ENCODE peak calls at places on chromosome 1, in five cellular contexts. One of them, this sample, is unnamed.

GRCh38 chr1:232017057-232017456 is 390.5 kb downstream of the DISC1 start:
- DNase-seq in A549: no peak
- DNase-seq in tibial nerve: no peak
- DNase-seq in upper lobe of right lung: no peak
- DNase-seq in heart right ventricle: no peak
- DNase-seq in this sample: no peak

GRCh38 chr1:89954401-89954800 is 40.5 kb upstream of the ZNF326 start:
- DNase-seq in A549: no peak
- DNase-seq in heart right ventricle: no peak
- DNase-seq in tibial nerve: no peak
- DNase-seq in upper lobe of right lung: no peak
- DNase-seq in this sample: no peak

GRCh38 chr1:113758631-113759340 is 500 bp downstream of the PHTF1 start:
- DNase-seq in heart right ventricle: peak; percentile 68
- DNase-seq in tibial nerve: peak; percentile 19
- DNase-seq in A549: peak; percentile 13
- DNase-seq in upper lobe of right lung: peak; percentile 89
- DNase-seq in this sample: peak; percentile 84

GRCh38 chr1:221712776-221713431 is 29.0 kb downstream of the DUSP10 start:
- DNase-seq in upper lobe of right lung: no peak
- DNase-seq in heart right ventricle: peak; percentile 11
- DNase-seq in A549: no peak
- DNase-seq in tibial nerve: no peak
- DNase-seq in this sample: no peak

GRCh38 chr1:165895451-165895871 is 68.0 kb downstream of the UCK2 start:
- DNase-seq in upper lobe of right lung: no peak
- DNase-seq in A549: no peak
- DNase-seq in tibial nerve: no peak
- DNase-seq in heart right ventricle: no peak
- DNase-seq in this sample: no peak

GRCh38 chr1:230807029-230807428 is 59.8 kb downstream of the CAPN9 start:
- DNase-seq in upper lobe of right lung: no peak
- DNase-seq in heart right ventricle: peak; percentile 68
- DNase-seq in A549: no peak
- DNase-seq in tibial nerve: no peak
- DNase-seq in this sample: no peak

GRCh38 chr1:72432645-72433267 is 150.4 kb upstream of the NEGR1 start:
- DNase-seq in A549: no peak
- DNase-seq in tibial nerve: no peak
- DNase-seq in upper lobe of right lung: no peak
- DNase-seq in heart right ventricle: no peak
- DNase-seq in this sample: no peak

GRCh38 chr1:89910780-89911179 is 84.1 kb upstream of the ZNF326 start:
- DNase-seq in upper lobe of right lung: no peak
- DNase-seq in heart right ventricle: no peak
- DNase-seq in tibial nerve: no peak
- DNase-seq in A549: peak; percentile 82
- DNase-seq in this sample: no peak

GRCh38 chr1:7960867-7961198 is 678 bp upstream of the PARK7 start:
- DNase-seq in A549: no peak
- DNase-seq in tibial nerve: no peak
- DNase-seq in upper lobe of right lung: no peak
- DNase-seq in heart right ventricle: no peak
- DNase-seq in this sample: no peak

GRCh38 chr1:239250353-239251035 is 135.9 kb upstream of the CHRM3 start:
- DNase-seq in upper lobe of right lung: no peak
- DNase-seq in heart right ventricle: no peak
- DNase-seq in A549: no peak
- DNase-seq in tibial nerve: no peak
- DNase-seq in this sample: no peak

GRCh38 chr1:227947678-227948492 is at the start of gene WNT9A:
- DNase-seq in heart right ventricle: peak; percentile 53
- DNase-seq in upper lobe of right lung: peak; percentile 75
- DNase-seq in tibial nerve: no peak
- DNase-seq in A549: peak; percentile 47
- DNase-seq in this sample: peak; percentile 47

GRCh38 chr1:232279909-232280308 is 350.0 kb downstream of the SIPA1L2 start:
- DNase-seq in upper lobe of right lung: no peak
- DNase-seq in A549: no peak
- DNase-seq in heart right ventricle: no peak
- DNase-seq in tibial nerve: no peak
- DNase-seq in this sample: no peak

GRCh38 chr1:147451628-147452027 is 89.7 kb upstream of the BCL9 start:
- DNase-seq in A549: no peak
- DNase-seq in heart right ventricle: no peak
- DNase-seq in tibial nerve: no peak
- DNase-seq in upper lobe of right lung: no peak
- DNase-seq in this sample: no peak

GRCh38 chr1:42164551-42165420 is at the start of gene GUCA2A:
- DNase-seq in A549: no peak
- DNase-seq in tibial nerve: no peak
- DNase-seq in upper lobe of right lung: peak; percentile 64
- DNase-seq in heart right ventricle: no peak
- DNase-seq in this sample: no peak

GRCh38 chr1:181251001-181251712 is 162.7 kb downstream of the IER5 start:
- DNase-seq in tibial nerve: no peak
- DNase-seq in heart right ventricle: no peak
- DNase-seq in upper lobe of right lung: no peak
- DNase-seq in A549: peak; percentile 13
- DNase-seq in this sample: no peak

GRCh38 chr1:33916786-33917185 is 52.9 kb downstream of the HMGB4 start:
- DNase-seq in heart right ventricle: no peak
- DNase-seq in A549: no peak
- DNase-seq in upper lobe of right lung: no peak
- DNase-seq in tibial nerve: no peak
- DNase-seq in this sample: no peak

GRCh38 chr1:62476525-62477219 is 39.8 kb downstream of the USP1 start:
- DNase-seq in tibial nerve: no peak
- DNase-seq in upper lobe of right lung: no peak
- DNase-seq in A549: no peak
- DNase-seq in heart right ventricle: no peak
- DNase-seq in this sample: no peak

GRCh38 chr1:149884433-149885363 is 14.7 kb upstream of the BOLA1 start:
- DNase-seq in heart right ventricle: no peak
- DNase-seq in A549: no peak
- DNase-seq in tibial nerve: no peak
- DNase-seq in upper lobe of right lung: no peak
- DNase-seq in this sample: no peak

GRCh38 chr1:109214695-109215623 is 1.2 kb downstream of the SARS1 start:
- DNase-seq in upper lobe of right lung: no peak
- DNase-seq in A549: peak; percentile 48
- DNase-seq in heart right ventricle: no peak
- DNase-seq in tibial nerve: peak; percentile 54
- DNase-seq in this sample: peak; percentile 80

GRCh38 chr1:193069748-193070394 is 10.5 kb downstream of the RO60 start:
- DNase-seq in tibial nerve: no peak
- DNase-seq in upper lobe of right lung: no peak
- DNase-seq in A549: peak; percentile 39
- DNase-seq in heart right ventricle: no peak
- DNase-seq in this sample: peak; percentile 22

GRCh38 chr1:183520379-183520778 is 48.1 kb downstream of the SMG7 start:
- DNase-seq in heart right ventricle: no peak
- DNase-seq in A549: no peak
- DNase-seq in tibial nerve: no peak
- DNase-seq in upper lobe of right lung: no peak
- DNase-seq in this sample: no peak

GRCh38 chr1:30745156-30745833 is 12.3 kb downstream of the LAPTM5 start:
- DNase-seq in tibial nerve: no peak
- DNase-seq in A549: no peak
- DNase-seq in heart right ventricle: no peak
- DNase-seq in upper lobe of right lung: no peak
- DNase-seq in this sample: no peak
- H3K4me1 ChIP-seq in tibial nerve: peaks cover 20% of the 10 kb centered on the region
- H3K4me1 ChIP-seq in A549: peaks cover 9% of the 10 kb centered on the region
- H3K4me1 ChIP-seq in heart right ventricle: no peaks in the 10 kb centered on the region
- H3K4me1 ChIP-seq in upper lobe of right lung: peaks cover 58% of the 10 kb centered on the region
- H3K4me1 ChIP-seq in this sample: no peaks in the 10 kb centered on the region

DNA sequence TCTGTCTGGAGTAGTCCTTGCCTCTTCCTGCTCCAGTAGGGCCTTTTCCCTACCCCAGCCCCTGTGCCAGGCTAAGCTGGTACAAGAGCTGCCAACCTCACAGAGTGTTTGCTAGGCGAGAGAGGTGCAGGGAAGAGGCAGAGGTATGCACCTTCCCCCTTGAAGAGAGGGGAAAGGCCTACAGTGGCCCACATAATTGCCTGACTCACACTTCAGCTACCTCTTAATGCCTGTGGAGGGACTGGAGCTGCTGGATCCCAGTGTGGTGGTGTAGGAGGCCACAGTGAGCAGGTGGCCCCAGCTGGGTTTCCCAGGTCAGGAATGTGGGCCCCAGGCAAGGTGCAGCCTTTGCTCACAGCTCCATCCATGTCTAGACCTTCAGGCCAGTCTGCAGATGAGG is 3.3 kb upstream of the CCDC28B start:
- DNase-seq in tibial nerve: no peak
- DNase-seq in heart right ventricle: no peak
- DNase-seq in A549: no peak
- DNase-seq in upper lobe of right lung: no peak
- DNase-seq in this sample: no peak
- H3K4me1 ChIP-seq in tibial nerve: peaks cover 15% of the 10 kb centered on the region
- H3K4me1 ChIP-seq in heart right ventricle: peaks cover 29% of the 10 kb centered on the region
- H3K4me1 ChIP-seq in A549: peaks cover 5% of the 10 kb centered on the region
- H3K4me1 ChIP-seq in upper lobe of right lung: peaks cover 21% of the 10 kb centered on the region
- H3K4me1 ChIP-seq in this sample: peaks cover 8% of the 10 kb centered on the region

GRCh38 chr1:39133340-39133684 is 71.2 kb upstream of the MACF1 start:
- DNase-seq in heart right ventricle: no peak
- DNase-seq in A549: no peak
- DNase-seq in upper lobe of right lung: no peak
- DNase-seq in tibial nerve: no peak
- DNase-seq in this sample: no peak

GRCh38 chr1:39134768-39135333 is 69.6 kb upstream of the MACF1 start:
- DNase-seq in upper lobe of right lung: no peak
- DNase-seq in heart right ventricle: no peak
- DNase-seq in A549: no peak
- DNase-seq in tibial nerve: no peak
- DNase-seq in this sample: no peak

GRCh38 chr1:39131940-39132339 is 72.6 kb upstream of the MACF1 start:
- DNase-seq in heart right ventricle: no peak
- DNase-seq in tibial nerve: no peak
- DNase-seq in A549: no peak
- DNase-seq in upper lobe of right lung: no peak
- DNase-seq in this sample: no peak

GRCh38 chr1:39130297-39130696 is 74.2 kb upstream of the MACF1 start:
- DNase-seq in tibial nerve: no peak
- DNase-seq in A549: no peak
- DNase-seq in heart right ventricle: no peak
- DNase-seq in upper lobe of right lung: no peak
- DNase-seq in this sample: no peak

GRCh38 chr1:39132505-39133339 is 71.8 kb upstream of the MACF1 start:
- DNase-seq in A549: peak; percentile 22
- DNase-seq in heart right ventricle: peak; percentile 74
- DNase-seq in tibial nerve: no peak
- DNase-seq in upper lobe of right lung: peak; percentile 85
- DNase-seq in this sample: peak; percentile 81
- H3K4me1 ChIP-seq in A549: peaks cover 64% of the 10 kb centered on the region
- H3K4me1 ChIP-seq in heart right ventricle: peaks cover 26% of the 10 kb centered on the region
- H3K4me1 ChIP-seq in tibial nerve: peaks cover 20% of the 10 kb centered on the region
- H3K4me1 ChIP-seq in upper lobe of right lung: peaks cover 64% of the 10 kb centered on the region
- H3K4me1 ChIP-seq in this sample: no peaks in the 10 kb centered on the region

DNA sequence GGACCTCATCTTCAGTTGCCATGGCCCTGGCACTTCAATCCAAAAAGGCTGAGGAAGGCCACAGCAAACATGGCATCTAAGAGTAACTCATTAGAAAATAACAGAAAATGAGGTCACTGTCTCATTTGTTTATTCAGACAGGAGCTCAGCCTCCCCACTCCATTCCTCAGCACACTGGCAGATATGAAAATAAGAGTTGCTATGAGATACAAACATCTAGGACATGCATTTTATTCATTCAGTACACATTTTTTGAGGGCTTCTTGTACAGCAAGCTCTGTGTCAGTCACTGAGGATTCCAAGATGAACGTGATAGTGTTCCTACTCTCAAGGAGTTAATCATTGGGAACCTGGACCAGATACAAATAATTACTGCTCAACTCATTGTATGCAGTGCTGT is 32.7 kb upstream of the TMEM125 start:
- DNase-seq in upper lobe of right lung: no peak
- DNase-seq in tibial nerve: no peak
- DNase-seq in heart right ventricle: no peak
- DNase-seq in A549: no peak
- DNase-seq in this sample: no peak
- H3K4me1 ChIP-seq in upper lobe of right lung: peaks cover 13% of the 10 kb centered on the region
- H3K4me1 ChIP-seq in tibial nerve: no peaks in the 10 kb centered on the region
- H3K4me1 ChIP-seq in heart right ventricle: peaks cover 34% of the 10 kb centered on the region
- H3K4me1 ChIP-seq in A549: peaks cover 5% of the 10 kb centered on the region
- H3K4me1 ChIP-seq in this sample: no peaks in the 10 kb centered on the region

GRCh38 chr1:112464501-112464900 is 44.3 kb upstream of the WNT2B start:
- DNase-seq in upper lobe of right lung: peak; percentile 69
- DNase-seq in heart right ventricle: no peak
- DNase-seq in A549: no peak
- DNase-seq in tibial nerve: no peak
- DNase-seq in this sample: no peak

GRCh38 chr1:112465122-112465521 is 43.6 kb upstream of the WNT2B start:
- DNase-seq in A549: no peak
- DNase-seq in upper lobe of right lung: no peak
- DNase-seq in tibial nerve: no peak
- DNase-seq in heart right ventricle: no peak
- DNase-seq in this sample: no peak

GRCh38 chr1:112462953-112463279 is 45.8 kb upstream of the WNT2B start:
- DNase-seq in A549: no peak
- DNase-seq in upper lobe of right lung: no peak
- DNase-seq in heart right ventricle: no peak
- DNase-seq in tibial nerve: no peak
- DNase-seq in this sample: no peak

GRCh38 chr1:112461200-112461871 is 47.4 kb upstream of the WNT2B start:
- DNase-seq in upper lobe of right lung: no peak
- DNase-seq in heart right ventricle: no peak
- DNase-seq in tibial nerve: no peak
- DNase-seq in A549: no peak
- DNase-seq in this sample: no peak

DNA sequence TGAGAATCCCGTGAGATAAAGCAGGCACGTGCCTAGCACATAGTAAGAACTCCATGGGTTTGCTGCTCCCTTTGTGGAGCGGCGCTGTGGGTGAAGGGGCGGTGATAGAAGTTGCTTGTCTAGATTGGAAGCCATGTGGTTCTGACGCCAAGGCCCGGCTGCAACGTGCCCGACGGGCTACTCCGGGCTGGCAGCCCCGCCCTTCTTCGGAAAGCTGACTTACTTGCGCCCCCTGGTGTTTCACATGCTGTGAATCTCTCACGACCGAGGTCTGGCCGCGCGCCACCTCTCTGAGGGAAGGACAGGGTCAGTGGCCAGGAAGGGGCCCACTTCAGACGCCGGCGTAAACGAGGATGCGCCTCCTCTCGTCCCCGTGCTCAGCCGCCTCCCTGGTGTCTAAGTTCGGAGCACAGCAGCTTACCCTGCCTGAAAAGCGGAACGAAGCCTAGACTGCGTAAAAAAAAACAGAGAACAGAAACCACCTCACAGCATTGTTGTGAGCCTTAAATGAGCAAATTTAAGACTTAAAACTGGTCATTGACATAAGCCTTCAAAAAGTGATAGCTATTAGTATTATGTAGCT is 42.6 kb upstream of the WNT2B start:
- DNase-seq in A549: peak; percentile 43
- DNase-seq in upper lobe of right lung: peak; percentile 97
- DNase-seq in tibial nerve: peak; percentile 97
- DNase-seq in heart right ventricle: peak; percentile 94
- DNase-seq in this sample: peak; percentile 95
- H3K4me1 ChIP-seq in A549: peaks cover 7% of the 10 kb centered on the region
- H3K4me1 ChIP-seq in upper lobe of right lung: peaks cover 20% of the 10 kb centered on the region
- H3K4me1 ChIP-seq in tibial nerve: peaks cover 13% of the 10 kb centered on the region
- H3K4me1 ChIP-seq in heart right ventricle: peaks cover 3% of the 10 kb centered on the region
- H3K4me1 ChIP-seq in this sample: no peaks in the 10 kb centered on the region

GRCh38 chr1:31934251-31934650 is 3.9 kb downstream of the PTP4A2 start:
- DNase-seq in upper lobe of right lung: no peak
- DNase-seq in tibial nerve: no peak
- DNase-seq in A549: no peak
- DNase-seq in heart right ventricle: no peak
- DNase-seq in this sample: no peak
- H3K4me1 ChIP-seq in upper lobe of right lung: peaks cover 81% of the 10 kb centered on the region
- H3K4me1 ChIP-seq in tibial nerve: peaks cover 61% of the 10 kb centered on the region
- H3K4me1 ChIP-seq in A549: peaks cover 76% of the 10 kb centered on the region
- H3K4me1 ChIP-seq in heart right ventricle: peaks cover 73% of the 10 kb centered on the region
- H3K4me1 ChIP-seq in this sample: peaks cover 3% of the 10 kb centered on the region

This sample was measured in BE2C.